ENCODE peak calls at places on chromosomes 11 and 22, in seven cellular contexts. L is colonic mucosa, A is adrenal gland, Y is NAMALWA, N is Calu3, T is HTR-8/SVneo, V is germinal center. X is an unnamed sample.
A peak's percentile ranks its signal among the peaks of the same experiment; 100 is the strongest.

GRCh38 chr11:102345923-102346322 is 1.1 kb upstream of the BIRC2 start:
- DNase-seq in T (peak; percentile 56), A (no peak), L (no peak), V (no peak), Y (no peak), N (peak; percentile 29), X (no peak)

GRCh38 chr11:118657709-118658108 is 21.7 kb downstream of the TREH start:
- DNase-seq in Y (no peak), L (no peak), N (no peak), A (no peak), V (no peak), T (no peak), X (no peak)

GRCh38 chr11:2890466-2891241 is 5.1 kb upstream of the CDKN1C start:
- DNase-seq in V (no peak), A (no peak), L (peak; percentile 70), T (no peak), Y (no peak), N (peak; percentile 67), X (no peak)

GRCh38 chr11:33893711-33894401 is 2.0 kb upstream of the LMO2 start:
- DNase-seq in A (no peak), T (no peak), N (no peak), Y (peak; percentile 47), V (peak; percentile 53), L (no peak), X (no peak)

GRCh38 chr11:2089536-2090165 is 49.5 kb downstream of the IGF2 start:
- DNase-seq in A (peak; percentile 16), Y (peak; percentile 95), N (peak; percentile 21), V (peak; percentile 54), T (peak; percentile 44), L (no peak), X (peak; percentile 88)

GRCh38 chr11:24844406-24844805 is 347.6 kb downstream of the LUZP2 start:
- DNase-seq in T (no peak), V (no peak), A (no peak), L (no peak), N (no peak), Y (no peak), X (no peak)

GRCh38 chr11:18369398-18369797 is 25.0 kb upstream of the LDHA start:
- DNase-seq in T (no peak), A (no peak), L (no peak), Y (no peak), V (no peak), N (no peak), X (no peak)

GRCh38 chr22:35446365-35446764 is 46.4 kb downstream of the MCM5 start:
- DNase-seq in N (no peak), Y (no peak), A (no peak), T (peak; percentile 67), V (no peak), L (no peak), X (no peak)

GRCh38 chr22:31343235-31344191 is 2.6 kb downstream of the PATZ1 start:
- DNase-seq in A (no peak), L (peak; percentile 80), T (no peak), N (peak; percentile 96), Y (peak; percentile 49), V (no peak), X (peak; percentile 89)

GRCh38 chr11:70506658-70506970 is 108.3 kb downstream of the CTTN start:
- DNase-seq in V (no peak), N (no peak), A (no peak), Y (no peak), T (no peak), L (no peak), X (no peak)

GRCh38 chr11:34317666-34318065 is 40.1 kb downstream of the ABTB2 start:
- DNase-seq in Y (no peak), V (no peak), L (no peak), N (no peak), A (no peak), T (no peak), X (no peak)

GRCh38 chr11:79078999-79079398 is 361.8 kb downstream of the TENM4 start:
- DNase-seq in Y (no peak), A (no peak), T (no peak), L (no peak), V (no peak), N (no peak), X (no peak)

GRCh38 chr11:117187007-117187406 is 8.5 kb downstream of the SIDT2 start:
- DNase-seq in L (peak; percentile 27), N (no peak), V (no peak), A (peak; percentile 21), T (no peak), Y (no peak), X (no peak)

GRCh38 chr11:1226981-1227550 is 4.2 kb downstream of the MUC5B start:
- DNase-seq in Y (no peak), V (no peak), A (no peak), T (no peak), L (peak; percentile 30), N (no peak), X (no peak)

GRCh38 chr11:125871391-125872137 is 15.9 kb upstream of the HYLS1 start:
- DNase-seq in L (no peak), T (peak; percentile 22), Y (peak; percentile 74), V (peak; percentile 17), A (peak; percentile 45), N (peak; percentile 20), X (peak; percentile 77)

GRCh38 chr22:22463855-22464540 is 44.5 kb downstream of the ZNF280B start:
- DNase-seq in A (peak; percentile 76), T (peak; percentile 53), V (peak; percentile 66), L (peak; percentile 64), N (peak; percentile 59), Y (peak; percentile 72), X (peak; percentile 37)

GRCh38 chr11:86292912-86293606 is 9.0 kb upstream of the HIKESHI start:
- DNase-seq in V (no peak), A (no peak), N (no peak), Y (no peak), L (no peak), T (no peak), X (no peak)

GRCh38 chr11:18461909-18462308 is 6.3 kb downstream of the LDHAL6A start:
- DNase-seq in V (no peak), L (no peak), N (no peak), Y (no peak), T (no peak), A (no peak), X (no peak)

GRCh38 chr22:45918455-45919370 is 58.2 kb downstream of the WNT7B start:
- DNase-seq in N (peak; percentile 93), T (no peak), Y (no peak), A (no peak), V (no peak), L (no peak), X (peak; percentile 66)

GRCh38 chr11:111331711-111332479 is 33.5 kb downstream of the POU2AF3 start:
- DNase-seq in Y (no peak), N (no peak), A (peak; percentile 70), V (no peak), T (no peak), L (no peak), X (no peak)

GRCh38 chr11:47229161-47229560 is 14.4 kb downstream of the DDB2 start:
- DNase-seq in T (no peak), L (no peak), A (no peak), Y (no peak), N (no peak), V (no peak), X (no peak)

GRCh38 chr22:49858827-49859226 is 5.2 kb downstream of the ZBED4 start:
- DNase-seq in V (no peak), Y (no peak), N (no peak), A (no peak), T (no peak), L (no peak), X (no peak)

GRCh38 chr11:10898763-10899541 is 41.1 kb upstream of the ZBED5 start:
- DNase-seq in N (peak; percentile 10), T (no peak), V (no peak), L (no peak), Y (no peak), A (no peak), X (no peak)

GRCh38 chr11:104366321-104366734 is 202.4 kb upstream of the PDGFD start:
- DNase-seq in T (no peak), A (no peak), L (no peak), Y (no peak), V (no peak), N (no peak), X (no peak)

GRCh38 chr11:19519912-19520641 is 192.6 kb upstream of the NAV2 start:
- DNase-seq in L (no peak), V (no peak), Y (no peak), T (no peak), A (peak; percentile 36), N (no peak), X (no peak)

GRCh38 chr11:2378527-2379210 is 1.6 kb downstream of the CD81 start:
- DNase-seq in V (no peak), A (peak; percentile 42), L (no peak), T (no peak), N (no peak), Y (no peak), X (no peak)

GRCh38 chr11:1071571-1072115 is 3.0 kb upstream of the MUC2 start:
- DNase-seq in L (no peak), T (no peak), A (no peak), Y (no peak), N (no peak), V (no peak), X (no peak)

GRCh38 chr11:17734986-17735822 is 623 bp downstream of the KCNC1 start:
- DNase-seq in L (peak; percentile 30), N (peak; percentile 70), T (peak; percentile 58), V (peak; percentile 47), Y (no peak), A (peak; percentile 74), X (peak; percentile 81)

GRCh38 chr11:93032580-93032979 is 63.1 kb downstream of the MTNR1B start:
- DNase-seq in V (no peak), T (no peak), A (no peak), Y (no peak), N (no peak), L (no peak), X (no peak)

GRCh38 chr11:1049431-1049891 is 12.9 kb upstream of the MUC6 start:
- DNase-seq in L (no peak), V (no peak), Y (no peak), T (no peak), A (no peak), N (no peak), X (no peak)